ENCODE peak calls at places on chromosomes 1 and 21, in nine cellular contexts. R, X, P, N, E, O, F, A and V are unnamed samples.
A peak's percentile ranks its signal among the peaks of the same experiment; 100 is the strongest.

GRCh38 chr1:56877973-56878372 is 23.4 kb downstream of the C8A start:
- DNase-seq in P (peak; percentile 18), R (no peak), X (no peak), A (no peak), E (no peak), F (no peak), N (no peak), O (no peak), V (no peak)

GRCh38 chr21:31195334-31196015 is 148.6 kb downstream of the TIAM1 start:
- DNase-seq in P (no peak), N (no peak), E (no peak), A (no peak), R (no peak), F (no peak), X (no peak), O (no peak), V (no peak)

GRCh38 chr1:52632732-52633290 is at the start of gene SHISAL2A:
- DNase-seq in O (peak; percentile 75), F (peak; percentile 76), N (no peak), X (no peak), P (no peak), A (peak; percentile 79), E (no peak), R (peak; percentile 76), V (peak; percentile 11)

GRCh38 chr1:154420172-154420571 is 15.0 kb downstream of the IL6R start:
- DNase-seq in E (peak; percentile 96), R (no peak), F (peak; percentile 86), P (peak; percentile 91), X (peak; percentile 58), A (no peak), N (peak; percentile 76), O (peak; percentile 53), V (no peak)

GRCh38 chr1:158019177-158019868 is 25.9 kb downstream of the KIRREL1 start:
- DNase-seq in O (no peak), P (peak; percentile 94), A (peak; percentile 82), E (peak; percentile 96), N (peak; percentile 79), R (no peak), F (no peak), X (peak; percentile 84), V (no peak)

GRCh38 chr1:164591858-164592257 is 32.9 kb downstream of the PBX1 start:
- DNase-seq in P (peak; percentile 31), N (no peak), X (no peak), A (no peak), R (no peak), E (peak; percentile 48), F (no peak), O (no peak), V (no peak)

GRCh38 chr1:201021333-201022177 is 2.0 kb downstream of the KIF21B start:
- DNase-seq in P (no peak), X (no peak), R (peak; percentile 27), A (peak; percentile 44), N (no peak), E (no peak), O (no peak), F (no peak), V (no peak)

GRCh38 chr21:31905444-31906400 is 32.9 kb downstream of the HUNK start:
- DNase-seq in X (no peak), E (no peak), P (peak; percentile 38), O (no peak), N (no peak), F (no peak), R (no peak), A (no peak), V (no peak)

GRCh38 chr1:98702976-98703375 is 41.5 kb downstream of the SNX7 start:
- DNase-seq in F (no peak), X (no peak), R (no peak), E (peak; percentile 68), P (peak; percentile 70), O (no peak), N (no peak), A (no peak), V (no peak)

GRCh38 chr21:36908260-36908908 is 58.1 kb downstream of the HLCS start:
- DNase-seq in X (no peak), E (peak; percentile 37), O (no peak), A (no peak), F (no peak), P (peak; percentile 36), R (no peak), N (no peak), V (no peak)

GRCh38 chr1:227996187-227996950 is 10.4 kb upstream of the WNT3A start:
- DNase-seq in R (no peak), X (no peak), E (no peak), O (no peak), P (no peak), F (peak; percentile 63), A (no peak), N (peak; percentile 13), V (no peak)

GRCh38 chr1:115467790-115468189 is 129.7 kb upstream of the NGF start:
- DNase-seq in X (no peak), A (no peak), F (no peak), O (no peak), P (no peak), N (no peak), R (no peak), E (no peak), V (no peak)

GRCh38 chr1:12630946-12631540 is 12.8 kb upstream of the AADACL4 start:
- DNase-seq in P (no peak), F (no peak), X (no peak), R (no peak), A (no peak), N (no peak), O (no peak), E (peak; percentile 75), V (no peak)

GRCh38 chr1:53142226-53142853 is at the start of gene SLC1A7:
- DNase-seq in E (no peak), F (no peak), N (no peak), P (no peak), X (no peak), O (no peak), A (peak; percentile 37), R (no peak), V (no peak)

GRCh38 chr1:3112526-3112925 is 43.5 kb downstream of the PRDM16 start:
- DNase-seq in A (no peak), R (no peak), E (no peak), X (no peak), O (no peak), N (no peak), F (no peak), P (no peak), V (no peak)
- H3K4me3 ChIP-seq in A (no peak overlapping the region), R (no peak overlapping the region), E (no peak overlapping the region), X (no peak overlapping the region), O (no peak overlapping the region), N (no peak overlapping the region), F (no peak overlapping the region), P (no peak overlapping the region), V (no peak overlapping the region)

GRCh38 chr1:54485417-54485816 is 62.6 kb upstream of the ACOT11 start:
- DNase-seq in R (no peak), N (peak; percentile 33), X (no peak), A (no peak), E (no peak), P (no peak), F (no peak), O (no peak), V (no peak)

GRCh38 chr1:54487571-54488050 is 60.4 kb upstream of the ACOT11 start:
- DNase-seq in E (no peak), R (no peak), P (no peak), X (no peak), O (no peak), N (no peak), A (peak; percentile 45), F (peak; percentile 69), V (no peak)

GRCh38 chr1:54488065-54488750 is 59.8 kb upstream of the ACOT11 start:
- DNase-seq in A (peak; percentile 98), N (peak; percentile 92), E (peak; percentile 92), P (peak; percentile 80), R (peak; percentile 64), X (peak; percentile 91), F (peak; percentile 95), O (peak; percentile 65), V (peak; percentile 86)

GRCh38 chr1:54488831-54489626 is 59.0 kb upstream of the ACOT11 start:
- DNase-seq in O (peak; percentile 58), A (peak; percentile 95), N (peak; percentile 76), F (peak; percentile 91), E (peak; percentile 73), P (peak; percentile 49), R (peak; percentile 78), X (peak; percentile 72), V (peak; percentile 68)

DNA sequence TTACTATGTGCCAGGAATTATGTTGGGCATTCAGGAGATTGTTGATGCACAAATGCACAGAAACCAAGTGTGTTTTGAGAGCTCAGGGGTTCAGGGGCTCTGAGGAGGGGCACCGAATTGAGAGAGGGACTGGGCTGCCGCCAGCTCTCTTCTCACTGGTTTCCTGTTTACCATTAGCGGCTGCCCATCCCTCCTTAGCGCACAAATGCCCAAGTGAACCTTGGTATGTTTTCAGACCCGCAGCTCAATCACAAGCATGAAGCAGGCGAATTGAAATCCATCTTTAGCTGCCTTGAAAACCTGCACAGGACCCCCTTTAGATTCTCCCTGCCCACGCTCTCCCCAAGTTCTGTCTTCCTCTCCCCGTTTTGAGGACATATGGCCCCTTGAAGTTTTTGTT is 61.2 kb upstream of the ACOT11 start:
- DNase-seq in R (no peak), P (no peak), N (no peak), X (no peak), E (no peak), F (no peak), O (no peak), A (peak; percentile 24), V (no peak)
- H3K4me3 ChIP-seq in R (no peak overlapping the region), P (no peak overlapping the region), N (peak overlapping the region; percentile 59), X (no peak overlapping the region), E (no peak overlapping the region), F (peak overlapping the region; percentile 66), O (peak overlapping the region; percentile 18), A (peak overlapping the region; percentile 60), V (no peak overlapping the region)

GRCh38 chr1:155646307-155646706 is 36.3 kb downstream of the MSTO1 start:
- DNase-seq in O (no peak), P (peak; percentile 39), F (no peak), A (no peak), E (peak; percentile 65), N (peak; percentile 92), R (no peak), X (no peak), V (no peak)
- H3K4me3 ChIP-seq in O (no peak overlapping the region), P (no peak overlapping the region), F (no peak overlapping the region), A (no peak overlapping the region), E (no peak overlapping the region), N (no peak overlapping the region), R (no peak overlapping the region), X (no peak overlapping the region), V (no peak overlapping the region)

DNA sequence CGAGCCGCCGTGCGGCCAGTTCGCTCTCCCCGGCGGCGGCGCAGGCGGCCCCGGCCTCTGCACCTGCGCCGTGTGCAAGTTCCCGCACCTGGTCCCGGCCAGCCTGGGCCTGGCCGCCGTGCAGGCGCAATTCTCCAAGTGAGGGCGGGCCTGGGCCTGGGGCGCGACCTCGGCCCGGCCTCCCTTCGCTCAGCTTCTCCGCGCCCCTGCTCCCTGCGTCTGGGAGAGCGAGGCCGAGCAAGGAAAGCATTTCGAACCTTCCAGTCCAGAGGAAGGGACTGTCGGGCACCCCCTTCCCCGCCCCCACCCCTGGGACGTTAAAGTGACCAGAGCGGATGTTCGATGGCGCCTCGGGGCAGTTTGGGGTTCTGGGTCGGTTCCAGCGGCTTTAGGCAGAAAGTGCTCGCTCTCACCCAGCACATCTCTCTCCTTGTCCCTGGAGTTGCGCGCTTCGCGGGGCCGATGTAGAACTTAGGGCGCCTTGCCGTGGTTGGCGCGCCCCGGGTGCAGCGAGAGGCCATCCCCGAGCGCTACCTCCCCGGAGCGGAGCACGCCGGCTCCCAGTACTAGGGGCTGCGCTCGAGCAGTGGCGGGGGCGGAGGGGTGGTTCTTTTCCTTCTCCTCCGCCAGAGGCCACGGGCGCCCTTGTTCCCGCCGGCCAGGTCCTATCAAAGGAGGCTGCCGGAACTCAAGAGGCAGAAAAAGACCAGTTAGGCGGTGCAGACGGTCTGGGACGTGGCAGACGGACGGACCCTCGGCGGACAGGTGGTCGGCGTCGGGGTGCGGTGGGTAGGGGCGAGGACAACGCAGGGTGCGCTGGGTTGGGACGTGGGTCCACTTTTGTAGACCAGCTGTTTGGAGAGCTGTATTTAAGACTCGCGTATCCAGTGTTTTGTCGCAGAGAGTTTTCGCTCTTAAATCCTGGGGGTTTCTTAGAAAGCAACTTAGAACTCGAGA is 1.3 kb downstream of the OLIG1 start:
- DNase-seq in A (peak; percentile 60), R (no peak), P (no peak), N (no peak), O (no peak), X (no peak), E (peak; percentile 5), F (no peak), V (no peak)
- H3K4me3 ChIP-seq in A (peak overlapping the region; percentile 53), R (peak overlapping the region; percentile 59), P (no peak overlapping the region), N (peak overlapping the region; percentile 47), O (peak overlapping the region; percentile 34), X (peak overlapping the region; percentile 56), E (no peak overlapping the region), F (peak overlapping the region; percentile 41), V (no peak overlapping the region)